ENCODE peak calls at places on chromosomes 1 and 21, in eight cellular contexts. P is H1, F is PC-3, Y is astrocyte, M is fibroblast of lung, E is GM23248, B is GM23338, K is mammary epithelial cell. Q is an unnamed sample.

GRCh38 chr1:44511769-44512168 is 106.7 kb downstream of the RNF220 start:
- DNase-seq in P (no peak), F (no peak), Y (no peak), M (no peak), E (no peak), B (no peak), K (no peak), Q (no peak)

GRCh38 chr1:38858833-38859560 is 575 bp downstream of the RRAGC start:
- DNase-seq in P (no peak), F (peak), Y (peak), M (peak), E (peak), B (no peak), K (peak), Q (peak)

GRCh38 chr1:47186267-47187185 is 3.3 kb downstream of the PDZK1IP1 start:
- DNase-seq in P (no peak), F (no peak), Y (no peak), M (no peak), E (no peak), B (no peak), K (no peak), Q (no peak)

GRCh38 chr1:150551784-150552691 is 2.8 kb downstream of the ADAMTSL4 start:
- DNase-seq in P (no peak), F (peak), Y (peak), M (peak), E (peak), B (no peak), K (peak), Q (peak)

GRCh38 chr1:112938188-112938587 is 17.8 kb downstream of the SLC16A1 start:
- DNase-seq in P (no peak), F (no peak), Y (no peak), M (peak), E (no peak), B (no peak), K (no peak), Q (no peak)

GRCh38 chr1:225767591-225768540 is 9.8 kb upstream of the SRP9 start:
- DNase-seq in P (peak), F (peak), Y (peak), M (peak), E (peak), B (peak), K (peak), Q (peak)

GRCh38 chr1:8516793-8517556 is 199.1 kb downstream of the SLC45A1 start:
- DNase-seq in P (no peak), F (no peak), Y (peak), M (peak), E (peak), B (no peak), K (no peak), Q (no peak)

GRCh38 chr1:219549215-219549614 is 63.7 kb downstream of the ZC3H11B start:
- DNase-seq in P (no peak), F (peak), Y (no peak), M (no peak), E (peak), B (no peak), K (no peak), Q (no peak)

GRCh38 chr1:108066808-108067207 is 101.8 kb upstream of the VAV3 start:
- DNase-seq in P (no peak), F (no peak), Y (no peak), M (no peak), E (no peak), B (no peak), K (no peak), Q (no peak)

GRCh38 chr1:112359961-112360767 is 35.9 kb upstream of the CTTNBP2NL start:
- DNase-seq in P (no peak), F (no peak), Y (peak), M (peak), E (peak), B (peak), K (peak), Q (peak)

GRCh38 chr1:24481843-24482610 is 20.6 kb upstream of the RCAN3 start:
- DNase-seq in P (no peak), F (no peak), Y (no peak), M (no peak), E (no peak), B (no peak), K (no peak), Q (no peak)

GRCh38 chr1:244104309-244105060 is 53.4 kb downstream of the ZBTB18 start:
- DNase-seq in P (no peak), F (peak), Y (peak), M (peak), E (peak), B (no peak), K (peak), Q (no peak)

GRCh38 chr1:24294228-24294672 is 24.9 kb upstream of the GRHL3 start:
- DNase-seq in P (no peak), F (peak), Y (peak), M (peak), E (peak), B (no peak), K (peak), Q (peak)

GRCh38 chr1:156794506-156795373 is 21.9 kb downstream of the SH2D2A start:
- DNase-seq in P (no peak), F (no peak), Y (no peak), M (peak), E (peak), B (no peak), K (no peak), Q (no peak)

GRCh38 chr1:225280563-225280962 is 147.3 kb downstream of the LBR start:
- DNase-seq in P (no peak), F (no peak), Y (no peak), M (no peak), E (no peak), B (no peak), K (no peak), Q (no peak)

DNA sequence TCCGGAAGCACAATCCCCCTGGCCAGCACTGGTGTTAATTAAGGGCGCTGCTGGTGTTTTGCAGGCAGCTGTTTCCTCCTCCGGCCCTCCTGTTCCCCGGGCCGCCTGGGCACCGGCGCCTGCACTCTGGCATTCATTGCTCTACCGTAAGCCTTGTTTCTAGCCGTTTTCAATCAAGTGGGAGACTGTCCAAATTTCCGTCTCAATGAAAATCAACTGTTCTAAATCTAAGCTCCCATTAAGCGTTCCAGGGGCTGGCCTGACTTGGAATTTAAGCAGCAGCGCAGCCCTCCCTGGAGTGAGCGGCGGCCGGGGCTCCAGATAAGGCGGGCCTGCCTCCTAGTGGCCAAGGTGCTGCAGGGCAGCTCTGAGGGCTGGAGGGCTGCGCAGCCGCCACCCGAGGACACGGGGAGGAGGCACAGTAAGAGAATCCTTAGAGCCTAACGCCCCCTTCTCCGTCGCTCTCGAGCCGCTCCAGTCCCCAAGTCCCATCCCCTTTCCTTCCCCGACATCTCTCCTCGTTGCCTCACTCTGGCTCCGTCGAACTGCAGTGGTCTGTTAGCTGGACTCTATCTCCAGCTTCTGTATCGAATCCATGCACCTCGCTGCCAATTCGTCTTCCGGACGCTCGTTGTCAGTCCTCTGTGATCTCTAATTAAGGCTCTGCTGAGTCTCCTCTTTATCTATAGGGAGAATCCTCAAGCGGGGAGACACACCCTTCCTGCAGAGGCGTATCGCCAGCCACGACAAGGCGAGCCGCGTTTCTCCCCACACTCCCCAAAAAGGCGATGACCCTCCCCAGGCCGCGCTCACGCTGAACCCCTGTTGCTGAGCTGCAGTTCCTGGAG is 57.8 kb upstream of the LRRC8D start:
- DNase-seq in P (peak), F (peak), Y (peak), M (peak), E (peak), B (peak), K (peak), Q (peak)
- TF ChIP-seq EZH2 in P (peak), F (no peak), Y (no peak), M (no peak), E (no peak), B (no peak), K (no peak), Q (no peak)

DNA sequence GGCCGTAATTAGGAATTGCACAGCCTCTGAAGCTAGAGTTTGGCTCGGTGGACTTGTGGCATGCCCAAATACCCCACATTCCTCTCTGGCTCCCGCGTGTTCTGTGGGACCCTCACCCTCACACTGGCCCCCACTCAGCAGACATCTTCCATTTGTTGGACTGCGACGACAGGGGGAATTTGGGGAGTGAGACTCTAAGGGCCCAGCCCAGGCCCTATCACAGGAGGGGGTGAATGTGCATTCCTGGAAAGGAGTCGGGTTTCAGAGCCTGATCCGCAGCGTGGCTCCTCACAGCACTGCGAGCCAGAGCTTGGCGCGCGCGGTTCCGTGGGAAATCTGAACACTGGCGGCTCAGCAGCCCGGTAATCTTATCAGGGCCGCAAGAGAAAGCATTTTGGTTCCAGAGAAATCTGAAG is 5.2 kb downstream of the RCSD1 start:
- DNase-seq in P (peak), F (no peak), Y (peak), M (peak), E (peak), B (peak), K (no peak), Q (no peak)
- TF ChIP-seq EZH2 in P (no peak), F (no peak), Y (no peak), M (peak), E (no peak), B (no peak), K (no peak), Q (no peak)

GRCh38 chr1:930633-931138 is 7.0 kb downstream of the SAMD11 start:
- DNase-seq in P (no peak), F (no peak), Y (no peak), M (no peak), E (no peak), B (no peak), K (no peak), Q (no peak)
- TF ChIP-seq EZH2 in P (no peak), F (no peak), Y (no peak), M (no peak), E (no peak), B (no peak), K (no peak), Q (no peak)

GRCh38 chr1:116169898-116170297 is 58.7 kb downstream of the MAB21L3 start:
- DNase-seq in P (no peak), F (no peak), Y (no peak), M (no peak), E (no peak), B (no peak), K (no peak), Q (no peak)

GRCh38 chr1:116166011-116166571 is 54.9 kb downstream of the MAB21L3 start:
- DNase-seq in P (no peak), F (no peak), Y (no peak), M (no peak), E (no peak), B (no peak), K (no peak), Q (no peak)

GRCh38 chr1:116168277-116169032 is 57.3 kb downstream of the MAB21L3 start:
- DNase-seq in P (peak), F (no peak), Y (no peak), M (peak), E (peak), B (peak), K (no peak), Q (peak)

GRCh38 chr1:116166655-116167054 is 55.5 kb downstream of the MAB21L3 start:
- DNase-seq in P (no peak), F (no peak), Y (no peak), M (no peak), E (no peak), B (no peak), K (no peak), Q (no peak)

GRCh38 chr1:116167625-116168276 is 56.6 kb downstream of the MAB21L3 start:
- DNase-seq in P (peak), F (no peak), Y (no peak), M (peak), E (peak), B (peak), K (no peak), Q (peak)
- TF ChIP-seq EZH2 in P (no peak), F (no peak), Y (no peak), M (no peak), E (no peak), B (no peak), K (no peak), Q (no peak)

GRCh38 chr1:17734609-17735008 is 20.5 kb upstream of the ACTL8 start:
- DNase-seq in P (no peak), F (no peak), Y (no peak), M (no peak), E (no peak), B (no peak), K (no peak), Q (no peak)
- TF ChIP-seq EZH2 in P (no peak), F (no peak), Y (no peak), M (no peak), E (no peak), B (no peak), K (no peak), Q (no peak)

GRCh38 chr21:41170442-41170841 is 2.5 kb downstream of the BACE2 start:
- DNase-seq in P (peak), F (peak), Y (no peak), M (peak), E (peak), B (peak), K (peak), Q (peak)

GRCh38 chr21:41167348-41168342 is at the start of gene BACE2:
- DNase-seq in P (peak), F (peak), Y (peak), M (peak), E (peak), B (peak), K (peak), Q (peak)

GRCh38 chr21:41169701-41170100 is 1.7 kb downstream of the BACE2 start:
- DNase-seq in P (no peak), F (no peak), Y (peak), M (peak), E (peak), B (no peak), K (peak), Q (no peak)

GRCh38 chr21:41168391-41169257 is 664 bp downstream of the BACE2 start:
- DNase-seq in P (peak), F (peak), Y (peak), M (peak), E (peak), B (peak), K (peak), Q (peak)

DNA sequence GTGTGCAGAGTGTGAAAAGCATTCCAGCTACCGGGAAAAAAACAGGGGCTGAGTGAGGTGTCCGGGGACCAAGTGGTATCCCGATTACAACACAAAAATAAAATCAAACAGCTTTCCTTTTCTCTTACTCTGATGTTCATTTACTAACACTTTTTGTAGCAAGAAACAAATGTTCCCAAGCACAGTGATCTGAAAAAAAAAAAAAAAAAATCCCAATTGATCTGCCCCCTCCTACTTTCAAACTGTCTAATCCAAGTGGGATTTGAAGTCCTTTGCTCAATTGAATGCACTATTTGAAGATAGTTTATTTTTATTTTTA is 1.3 kb downstream of the BACE2 start:
- DNase-seq in P (no peak), F (no peak), Y (no peak), M (no peak), E (no peak), B (no peak), K (no peak), Q (no peak)
- TF ChIP-seq EZH2 in P (no peak), F (no peak), Y (no peak), M (no peak), E (no peak), B (peak), K (no peak), Q (no peak)